ENCODE peak calls at places on chromosomes 12 and 14, in eight cellular contexts. Q is glomerular endothelial cell, T is smooth muscle cell of the brain vasculature, Y is activated T-helper 1 cell treated with Interleukin-2 at 50 U/mL for 16 hours, I is NCI-H187, R is activated T-cell treated with anti-CD3 and anti-CD28 coated beads for 1 hour, Z is pons, O is HEK293T. A is an unnamed sample.

GRCh38 chr12:95601626-95602025 is 50.4 kb upstream of the USP44 start:
- DNase-seq in Q (no peak), T (no peak), Y (no peak), I (no peak), R (no peak), Z (no peak), O (no peak), A (no peak)

GRCh38 chr14:20612403-20612802 is 21.2 kb upstream of the RNASE12 start:
- DNase-seq in Q (no peak), T (no peak), Y (no peak), I (no peak), R (no peak), Z (peak; percentile 62), O (no peak), A (no peak)

GRCh38 chr14:101442451-101442850 is 118.8 kb upstream of the DIO3 start:
- DNase-seq in Q (no peak), T (no peak), Y (peak; percentile 37), I (no peak), R (peak; percentile 21), Z (no peak), O (no peak), A (no peak)

GRCh38 chr14:76696361-76696760 is 64.9 kb upstream of the VASH1 start:
- DNase-seq in Q (no peak), T (no peak), Y (no peak), I (no peak), R (no peak), Z (no peak), O (no peak), A (no peak)

GRCh38 chr14:54123836-54124235 is 167.2 kb upstream of the BMP4 start:
- DNase-seq in Q (no peak), T (no peak), Y (no peak), I (no peak), R (no peak), Z (no peak), O (no peak), A (no peak)

GRCh38 chr14:32370720-32371119 is 41.6 kb downstream of the AKAP6 start:
- DNase-seq in Q (peak; percentile 18), T (no peak), Y (no peak), I (no peak), R (no peak), Z (no peak), O (no peak), A (peak; percentile 8)

GRCh38 chr14:36319899-36320209 is 583 bp downstream of the MBIP start:
- DNase-seq in Q (no peak), T (peak; percentile 3), Y (no peak), I (no peak), R (no peak), Z (peak; percentile 41), O (no peak), A (no peak)

GRCh38 chr14:22481546-22481945 is 107.5 kb downstream of the DAD1 start:
- DNase-seq in Q (no peak), T (no peak), Y (no peak), I (no peak), R (no peak), Z (no peak), O (no peak), A (no peak)

GRCh38 chr12:12759234-12759915 is 26.1 kb upstream of the APOLD1 start:
- DNase-seq in Q (no peak), T (no peak), Y (no peak), I (no peak), R (no peak), Z (no peak), O (no peak), A (no peak)

GRCh38 chr12:104952816-104953215 is 5.3 kb downstream of the SLC41A2 start:
- DNase-seq in Q (no peak), T (no peak), Y (no peak), I (no peak), R (no peak), Z (no peak), O (no peak), A (no peak)

GRCh38 chr14:30855345-30856037 is 18.9 kb upstream of the COCH start:
- DNase-seq in Q (no peak), T (no peak), Y (no peak), I (no peak), R (no peak), Z (no peak), O (no peak), A (no peak)

GRCh38 chr14:54108481-54109471 is 152.2 kb upstream of the BMP4 start:
- DNase-seq in Q (peak; percentile 87), T (peak; percentile 17), Y (no peak), I (no peak), R (no peak), Z (no peak), O (no peak), A (peak; percentile 86)